ENCODE peak calls at places on chromosome 2, in five cellular contexts. C, K, F, D and X are unnamed samples.

GRCh38 chr2:127526940-127527804 is 883 bp upstream of the IWS1 start:
- DNase-seq in K (peak; percentile 42), C (no peak), F (peak; percentile 68), D (peak; percentile 76), X (no peak)

GRCh38 chr2:9003616-9004337 is at the start of gene MBOAT2:
- DNase-seq in C (peak; percentile 86), F (no peak), D (peak; percentile 86), K (peak; percentile 91), X (peak; percentile 93)

GRCh38 chr2:157440404-157441071 is 3.4 kb downstream of the CYTIP start:
- DNase-seq in C (no peak), K (peak; percentile 43), D (no peak), F (no peak), X (no peak)

GRCh38 chr2:64405476-64406406 is 48.2 kb upstream of the LGALSL start:
- DNase-seq in K (no peak), F (no peak), D (peak; percentile 55), C (peak; percentile 32), X (peak; percentile 96)

GRCh38 chr2:144389151-144389929 is 130.6 kb downstream of the ZEB2 start:
- DNase-seq in K (no peak), F (no peak), D (peak; percentile 48), C (no peak), X (no peak)

GRCh38 chr2:151670346-151670745 is 63.9 kb downstream of the NEB start:
- DNase-seq in F (no peak), C (no peak), D (no peak), K (no peak), X (no peak)

GRCh38 chr2:128444044-128444771 is 125.5 kb upstream of the HS6ST1 start:
- DNase-seq in F (no peak), K (no peak), C (no peak), D (no peak), X (no peak)

GRCh38 chr2:84243788-84244627 is 215.1 kb downstream of the SUCLG1 start:
- DNase-seq in F (no peak), D (no peak), K (no peak), C (no peak), X (no peak)

GRCh38 chr2:4673025-4673489 is 969.7 kb downstream of the DCDC2C start:
- DNase-seq in K (no peak), F (peak; percentile 78), C (no peak), D (peak; percentile 29), X (peak; percentile 0)

GRCh38 chr2:429575-430254 is 141.8 kb upstream of the ALKAL2 start:
- DNase-seq in F (no peak), C (no peak), K (no peak), D (no peak), X (no peak)

GRCh38 chr2:9889812-9890261 is 46.6 kb downstream of the TAF1B start:
- DNase-seq in K (no peak), C (peak; percentile 24), D (no peak), F (peak; percentile 92), X (peak; percentile 12)

GRCh38 chr2:20796374-20796791 is 26.5 kb downstream of the LDAH start:
- DNase-seq in C (no peak), F (peak; percentile 35), D (no peak), K (no peak), X (no peak)

GRCh38 chr2:183229386-183229785 is 105.1 kb downstream of the NUP35 start:
- DNase-seq in K (no peak), D (peak; percentile 34), F (no peak), C (no peak), X (peak; percentile 12)

GRCh38 chr2:88265352-88265960 is 95.3 kb downstream of the THNSL2 start:
- DNase-seq in K (peak; percentile 39), C (no peak), F (peak; percentile 86), D (peak; percentile 46), X (peak; percentile 57)

GRCh38 chr2:240999873-241000541 is 1.6 kb downstream of the SNED1 start:
- DNase-seq in K (no peak), F (no peak), C (no peak), D (no peak), X (no peak)

GRCh38 chr2:14126846-14127245 is 505.7 kb upstream of the LRATD1 start:
- DNase-seq in F (no peak), D (no peak), C (no peak), K (no peak), X (no peak)

GRCh38 chr2:141906673-141907072 is 224.1 kb downstream of the LRP1B start:
- DNase-seq in D (peak; percentile 11), F (no peak), C (no peak), K (no peak), X (no peak)

GRCh38 chr2:197759013-197759412 is 26.1 kb downstream of the BOLL start:
- DNase-seq in K (no peak), C (no peak), F (no peak), D (no peak), X (no peak)

GRCh38 chr2:174112073-174112472 is 136.3 kb downstream of the OLA1 start:
- DNase-seq in K (no peak), C (no peak), D (no peak), F (no peak), X (no peak)

GRCh38 chr2:226151157-226151556 is 648.5 kb downstream of the IRS1 start:
- DNase-seq in D (no peak), K (peak; percentile 41), F (no peak), C (no peak), X (no peak)

GRCh38 chr2:49490710-49491109 is 336.4 kb upstream of the FSHR start:
- DNase-seq in C (no peak), F (peak; percentile 29), D (peak; percentile 22), K (peak; percentile 47), X (peak; percentile 16)

GRCh38 chr2:23504591-23504990 is 119.6 kb downstream of the KLHL29 start:
- DNase-seq in C (no peak), D (no peak), K (no peak), F (no peak), X (no peak)

GRCh38 chr2:204950695-204951094 is 405.4 kb downstream of the PARD3B start:
- DNase-seq in F (no peak), K (no peak), D (peak; percentile 77), C (no peak), X (peak; percentile 43)

GRCh38 chr2:207950761-207951114 is 74.6 kb downstream of the PLEKHM3 start:
- DNase-seq in F (no peak), C (no peak), K (no peak), D (no peak), X (no peak)

GRCh38 chr2:20430461-20431302 is 16.2 kb upstream of the RHOB start:
- DNase-seq in C (no peak), K (no peak), F (no peak), D (peak; percentile 81), X (peak; percentile 75)

GRCh38 chr2:235343156-235343774 is 150.6 kb upstream of the AGAP1 start:
- DNase-seq in F (no peak), K (no peak), C (no peak), D (no peak), X (no peak)

GRCh38 chr2:160283675-160284074 is 83.6 kb upstream of the ITGB6 start:
- DNase-seq in K (no peak), C (no peak), F (no peak), D (no peak), X (no peak)

GRCh38 chr2:43993437-43993836 is 2.4 kb downstream of the LRPPRC start:
- DNase-seq in F (peak; percentile 38), D (no peak), K (no peak), C (no peak), X (no peak)

GRCh38 chr2:160380613-160381012 is 113.0 kb downstream of the RBMS1 start:
- DNase-seq in C (peak; percentile 33), D (no peak), K (no peak), F (no peak), X (peak; percentile 60)

GRCh38 chr2:50004667-50005066 is 850.4 kb upstream of the FSHR start:
- DNase-seq in K (no peak), F (no peak), C (no peak), D (no peak), X (no peak)

GRCh38 chr2:26670171-26670570 is 22.4 kb upstream of the KCNK3 start:
- DNase-seq in K (no peak), D (peak; percentile 41), C (no peak), F (no peak), X (peak; percentile 90)

GRCh38 chr2:168567840-168568239 is 111.8 kb downstream of the CERS6 start:
- DNase-seq in D (no peak), F (no peak), C (no peak), K (no peak), X (no peak)

GRCh38 chr2:205471776-205472175 is 210.5 kb upstream of the NRP2 start:
- DNase-seq in K (no peak), C (no peak), D (no peak), F (no peak), X (no peak)

GRCh38 chr2:94947097-94948016 is 76.1 kb downstream of the TEKT4 start:
- DNase-seq in F (no peak), D (no peak), K (no peak), C (no peak), X (no peak)

GRCh38 chr2:233418761-233419625 is 64.7 kb downstream of the DGKD start:
- DNase-seq in F (no peak), C (peak; percentile 87), K (peak; percentile 74), D (peak; percentile 81), X (no peak)

GRCh38 chr2:85933753-85934594 is 45.2 kb upstream of the ST3GAL5 start:
- DNase-seq in C (peak; percentile 79), K (peak; percentile 38), F (no peak), D (no peak), X (peak; percentile 94)
- H3K27me3 ChIP-seq in C (no peaks in the 10 kb centered on the region), K (no peaks in the 10 kb centered on the region), F (no peaks in the 10 kb centered on the region), D (no peaks in the 10 kb centered on the region), X (no peaks in the 10 kb centered on the region)

GRCh38 chr2:228974169-228974568 is 296.9 kb downstream of the PID1 start:
- DNase-seq in C (no peak), K (no peak), F (no peak), D (no peak), X (no peak)
- H3K9ac ChIP-seq in C (no peak overlapping the region), K (no peak overlapping the region), F (no peak overlapping the region), D (no peak overlapping the region), X (no peak overlapping the region)

DNA sequence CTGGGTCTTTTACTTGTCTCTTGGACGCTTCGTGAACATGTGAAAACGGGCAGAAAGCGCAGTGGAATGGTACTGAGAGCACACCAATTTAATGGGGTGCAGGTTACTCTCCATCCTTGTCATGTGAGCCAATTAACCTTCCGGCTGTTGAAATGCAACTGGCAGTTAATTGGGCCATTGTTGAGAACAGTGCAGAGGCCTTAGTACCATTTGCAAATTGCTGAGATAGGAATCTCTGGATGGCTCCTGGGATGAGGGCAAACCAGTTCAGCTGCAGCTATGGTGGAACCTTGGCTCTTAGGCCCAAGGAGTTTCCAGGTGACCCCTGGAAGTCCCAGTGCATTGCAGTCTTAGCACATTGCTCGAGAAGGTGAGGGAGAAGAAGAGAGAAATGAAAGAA is 210.4 kb upstream of the CXCR4 start:
- DNase-seq in F (no peak), D (no peak), K (no peak), C (no peak), X (no peak)
- H3K4me2 ChIP-seq in F (no peak overlapping the region), D (no peak overlapping the region), K (no peak overlapping the region), C (no peak overlapping the region), X (no peak overlapping the region)

GRCh38 chr2:113828086-113828742 is 61.7 kb upstream of the ACTR3 start:
- DNase-seq in D (no peak), C (no peak), F (no peak), K (no peak), X (no peak)

GRCh38 chr2:113831156-113831555 is 58.7 kb upstream of the ACTR3 start:
- DNase-seq in D (peak; percentile 79), K (no peak), C (no peak), F (no peak), X (peak; percentile 84)

GRCh38 chr2:113829836-113830235 is 60.1 kb upstream of the ACTR3 start:
- DNase-seq in C (no peak), D (no peak), K (no peak), F (no peak), X (no peak)

GRCh38 chr2:113827426-113827825 is 62.5 kb upstream of the ACTR3 start:
- DNase-seq in F (no peak), K (no peak), D (no peak), C (no peak), X (no peak)

GRCh38 chr2:113829270-113829669 is 60.6 kb upstream of the ACTR3 start:
- DNase-seq in F (no peak), D (no peak), C (no peak), K (no peak), X (no peak)
- H3K27me3 ChIP-seq in F (no peaks in the 10 kb centered on the region), D (no peaks in the 10 kb centered on the region), C (no peaks in the 10 kb centered on the region), K (no peaks in the 10 kb centered on the region), X (no peaks in the 10 kb centered on the region)